ENCODE peak calls at places on chromosome 14, in nine cellular contexts. F, I, D, C, X, Z, B, R and S are unnamed samples.

GRCh38 chr14:38291681-38292459 is 36.0 kb upstream of the CLEC14A start:
- DNase-seq in F (no peak), I (peak), D (no peak), C (no peak), X (no peak), Z (no peak), B (no peak), R (peak), S (no peak)

GRCh38 chr14:68692916-68693771 is 99.7 kb downstream of the ZFP36L1 start:
- DNase-seq in F (peak), I (peak), D (no peak), C (peak), X (peak), Z (no peak), B (peak), R (peak), S (no peak)

GRCh38 chr14:104135904-104136471 is 2.4 kb upstream of the KIF26A start:
- DNase-seq in F (no peak), I (no peak), D (no peak), C (no peak), X (no peak), Z (no peak), B (no peak), R (no peak), S (no peak)

GRCh38 chr14:100473249-100473648 is 114.0 kb downstream of the BEGAIN start:
- DNase-seq in F (no peak), I (no peak), D (no peak), C (no peak), X (no peak), Z (no peak), B (no peak), R (no peak), S (no peak)

GRCh38 chr14:102584871-102585869 is 7.3 kb upstream of the RCOR1 start:
- DNase-seq in F (no peak), I (peak), D (no peak), C (no peak), X (no peak), Z (peak), B (no peak), R (peak), S (no peak)

GRCh38 chr14:67371247-67372148 is 11.4 kb downstream of the EIF2S1 start:
- DNase-seq in F (no peak), I (peak), D (no peak), C (no peak), X (no peak), Z (no peak), B (no peak), R (no peak), S (no peak)

GRCh38 chr14:105499256-105500035 is 8.4 kb downstream of the TEDC1 start:
- DNase-seq in F (no peak), I (no peak), D (no peak), C (no peak), X (no peak), Z (no peak), B (peak), R (no peak), S (peak)

GRCh38 chr14:63650336-63650952 is 8.8 kb upstream of the WDR89 start:
- DNase-seq in F (no peak), I (peak), D (no peak), C (no peak), X (no peak), Z (no peak), B (no peak), R (no peak), S (peak)

GRCh38 chr14:92733007-92733406 is 15.4 kb downstream of the LGMN start:
- DNase-seq in F (no peak), I (peak), D (no peak), C (no peak), X (no peak), Z (no peak), B (no peak), R (no peak), S (no peak)

GRCh38 chr14:52558688-52559087 is 6.1 kb downstream of the GPR137C start:
- DNase-seq in F (no peak), I (no peak), D (no peak), C (no peak), X (no peak), Z (no peak), B (no peak), R (no peak), S (no peak)

GRCh38 chr14:22623047-22623446 is 21.1 kb downstream of the OR6J1 start:
- DNase-seq in F (no peak), I (no peak), D (no peak), C (no peak), X (no peak), Z (no peak), B (no peak), R (no peak), S (no peak)

GRCh38 chr14:64879635-64880381 is at the start of gene SPTB:
- DNase-seq in F (no peak), I (no peak), D (peak), C (no peak), X (no peak), Z (peak), B (no peak), R (no peak), S (no peak)

GRCh38 chr14:100365741-100366140 is 42.6 kb downstream of the SLC25A47 start:
- DNase-seq in F (no peak), I (no peak), D (no peak), C (no peak), X (no peak), Z (no peak), B (no peak), R (no peak), S (no peak)

GRCh38 chr14:23664207-23664885 is 28.2 kb downstream of the DHRS2 start:
- DNase-seq in F (no peak), I (no peak), D (no peak), C (no peak), X (no peak), Z (no peak), B (no peak), R (no peak), S (no peak)

GRCh38 chr14:53093206-53093605 is 59.9 kb downstream of the DDHD1 start:
- DNase-seq in F (no peak), I (peak), D (no peak), C (peak), X (peak), Z (no peak), B (no peak), R (no peak), S (no peak)

GRCh38 chr14:84750284-84750683 is 779.7 kb upstream of the FLRT2 start:
- DNase-seq in F (no peak), I (no peak), D (no peak), C (no peak), X (no peak), Z (no peak), B (no peak), R (no peak), S (no peak)

GRCh38 chr14:72552236-72552635 is 341.7 kb downstream of the DPF3 start:
- DNase-seq in F (no peak), I (no peak), D (no peak), C (no peak), X (no peak), Z (no peak), B (peak), R (no peak), S (no peak)

GRCh38 chr14:68076451-68076850 is 256.9 kb downstream of the RAD51B start:
- DNase-seq in F (no peak), I (peak), D (no peak), C (no peak), X (peak), Z (no peak), B (no peak), R (peak), S (no peak)

GRCh38 chr14:101134161-101134631 is 230.7 kb upstream of the RTL1 start:
- DNase-seq in F (peak), I (no peak), D (no peak), C (no peak), X (no peak), Z (no peak), B (no peak), R (no peak), S (no peak)

GRCh38 chr14:93072659-93073365 is 42.9 kb downstream of the ITPK1 start:
- DNase-seq in F (no peak), I (no peak), D (no peak), C (no peak), X (no peak), Z (no peak), B (no peak), R (no peak), S (no peak)

GRCh38 chr14:39268393-39268792 is 34.7 kb downstream of the MIA2 start:
- DNase-seq in F (no peak), I (peak), D (no peak), C (no peak), X (no peak), Z (no peak), B (no peak), R (peak), S (no peak)

GRCh38 chr14:94394025-94394493 is 5.7 kb upstream of the SERPINA1 start:
- DNase-seq in F (no peak), I (no peak), D (no peak), C (no peak), X (no peak), Z (no peak), B (no peak), R (no peak), S (no peak)

GRCh38 chr14:44170554-44170953 is 336.5 kb downstream of the FSCB start:
- DNase-seq in F (no peak), I (no peak), D (no peak), C (no peak), X (no peak), Z (no peak), B (no peak), R (no peak), S (no peak)

GRCh38 chr14:23639048-23639890 is 3.1 kb downstream of the DHRS2 start:
- DNase-seq in F (no peak), I (no peak), D (peak), C (no peak), X (no peak), Z (no peak), B (no peak), R (no peak), S (no peak)

GRCh38 chr14:24674204-24674970 is 40.4 kb upstream of the GZMB start:
- DNase-seq in F (no peak), I (no peak), D (peak), C (no peak), X (no peak), Z (no peak), B (no peak), R (no peak), S (no peak)

GRCh38 chr14:75630695-75631452 is 29.8 kb downstream of the ERG28 start:
- DNase-seq in F (no peak), I (no peak), D (no peak), C (no peak), X (no peak), Z (peak), B (no peak), R (no peak), S (no peak)

GRCh38 chr14:93941293-93941910 is 14.3 kb downstream of the FAM181A start:
- DNase-seq in F (no peak), I (peak), D (no peak), C (peak), X (peak), Z (no peak), B (no peak), R (peak), S (no peak)

GRCh38 chr14:88695873-88696272 is 96.9 kb downstream of the EML5 start:
- DNase-seq in F (no peak), I (no peak), D (no peak), C (no peak), X (no peak), Z (no peak), B (no peak), R (peak), S (no peak)

GRCh38 chr14:68749487-68750475 is 43.1 kb downstream of the ZFP36L1 start:
- DNase-seq in F (no peak), I (peak), D (no peak), C (no peak), X (no peak), Z (no peak), B (peak), R (peak), S (no peak)

GRCh38 chr14:79576434-79576833 is 634.9 kb downstream of the DIO2 start:
- DNase-seq in F (no peak), I (no peak), D (no peak), C (no peak), X (no peak), Z (no peak), B (no peak), R (no peak), S (no peak)

GRCh38 chr14:79831198-79831890 is 380.0 kb downstream of the DIO2 start:
- DNase-seq in F (no peak), I (peak), D (no peak), C (no peak), X (peak), Z (no peak), B (no peak), R (no peak), S (no peak)

GRCh38 chr14:29913550-29913949 is 14.1 kb downstream of the PRKD1 start:
- DNase-seq in F (no peak), I (no peak), D (no peak), C (no peak), X (no peak), Z (no peak), B (no peak), R (no peak), S (no peak)

GRCh38 chr14:53670701-53671100 is 285.9 kb downstream of the BMP4 start:
- DNase-seq in F (no peak), I (peak), D (no peak), C (peak), X (peak), Z (no peak), B (no peak), R (peak), S (no peak)

GRCh38 chr14:76918176-76918750 is 92.1 kb downstream of the LRRC74A start:
- DNase-seq in F (peak), I (peak), D (no peak), C (peak), X (peak), Z (no peak), B (peak), R (no peak), S (no peak)
- TF ChIP-seq CTCF in F (no peak), I (no peak), D (no peak), C (no peak), X (no peak), Z (no peak), B (no peak), R (peak), S (no peak)

GRCh38 chr14:89902876-89903275 is 51.7 kb downstream of the EFCAB11 start:
- DNase-seq in F (no peak), I (no peak), D (no peak), C (no peak), X (no peak), Z (no peak), B (no peak), R (no peak), S (no peak)
- TF ChIP-seq CTCF in F (no peak), I (no peak), D (no peak), C (no peak), X (no peak), Z (no peak), B (no peak), R (no peak), S (no peak)

DNA sequence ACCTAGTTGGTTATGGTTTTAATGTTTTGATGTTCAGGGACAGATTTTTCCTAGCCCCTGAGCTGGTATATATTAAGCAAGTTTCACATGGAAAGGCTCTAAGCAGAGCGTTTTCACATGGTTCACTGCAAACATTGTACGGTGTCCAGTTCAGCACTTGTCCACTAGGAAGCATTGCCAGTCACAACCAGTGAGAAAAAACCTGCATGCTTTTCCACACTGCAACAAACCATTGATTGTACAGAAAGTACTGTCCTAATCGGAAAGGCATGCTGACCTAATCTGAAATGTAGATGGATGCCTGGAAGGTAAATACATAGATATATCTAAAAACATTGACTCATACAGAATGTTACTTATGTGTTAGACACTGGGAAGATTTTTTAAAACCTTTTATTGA is 25.0 kb upstream of the NPAS3 start:
- DNase-seq in F (no peak), I (peak), D (no peak), C (no peak), X (no peak), Z (no peak), B (no peak), R (peak), S (no peak)
- TF ChIP-seq CTCF in F (peak), I (peak), D (no peak), C (peak), X (no peak), Z (no peak), B (no peak), R (no peak), S (no peak)

GRCh38 chr14:35826952-35827416 is 846 bp downstream of the BRMS1L start:
- DNase-seq in F (no peak), I (no peak), D (no peak), C (no peak), X (no peak), Z (no peak), B (no peak), R (no peak), S (no peak)

GRCh38 chr14:35825968-35826217 is 245 bp upstream of the BRMS1L start:
- DNase-seq in F (no peak), I (no peak), D (no peak), C (no peak), X (no peak), Z (no peak), B (no peak), R (no peak), S (no peak)

GRCh38 chr14:35827678-35828472 is 1.7 kb downstream of the BRMS1L start:
- DNase-seq in F (no peak), I (no peak), D (no peak), C (no peak), X (no peak), Z (no peak), B (no peak), R (no peak), S (no peak)

GRCh38 chr14:35829449-35829848 is 3.3 kb downstream of the BRMS1L start:
- DNase-seq in F (no peak), I (peak), D (no peak), C (no peak), X (no peak), Z (no peak), B (no peak), R (no peak), S (no peak)

DNA sequence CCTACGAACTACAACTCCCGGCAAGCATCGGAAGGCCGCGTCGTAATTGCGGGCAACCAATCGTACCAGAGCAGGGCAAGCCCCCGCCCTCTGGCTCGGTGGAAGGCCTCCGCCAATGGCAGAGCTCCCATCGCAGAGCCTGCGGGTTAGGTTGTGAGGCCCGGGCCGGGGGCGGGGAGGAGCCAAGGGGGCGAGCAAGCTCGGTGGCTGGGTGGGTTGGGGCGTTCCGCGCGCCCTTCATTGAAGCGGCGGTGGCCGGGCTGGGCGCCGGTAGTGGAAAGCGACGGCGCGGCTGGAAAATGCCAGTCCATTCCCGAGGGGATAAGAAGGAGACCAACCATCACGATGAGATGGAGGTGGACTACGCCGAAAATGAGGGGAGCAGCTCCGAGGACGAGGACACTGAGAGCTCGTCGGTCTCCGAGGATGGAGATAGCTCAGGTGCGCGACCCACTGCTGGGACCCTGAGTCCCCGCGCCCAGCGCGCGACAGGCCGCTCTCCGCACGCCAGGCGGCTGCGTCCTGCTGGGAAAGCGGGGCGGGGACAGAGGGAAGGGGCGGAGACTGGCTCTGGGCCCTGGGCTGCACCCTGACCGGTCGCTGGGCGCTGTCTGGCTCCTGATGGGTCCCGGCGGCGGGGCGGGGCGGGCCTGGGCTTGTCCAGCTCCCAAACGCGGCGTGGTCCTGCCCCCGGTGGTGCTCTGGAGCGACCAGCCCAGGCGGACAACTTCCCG is at the start of gene BRMS1L:
- DNase-seq in F (peak), I (peak), D (peak), C (peak), X (peak), Z (peak), B (peak), R (peak), S (peak)
- TF ChIP-seq CTCF in F (no peak), I (no peak), D (no peak), C (no peak), X (no peak), Z (no peak), B (no peak), R (no peak), S (no peak)

GRCh38 chr14:41868396-41868795 is 261.7 kb downstream of the LRFN5 start:
- DNase-seq in F (no peak), I (no peak), D (no peak), C (no peak), X (no peak), Z (peak), B (no peak), R (no peak), S (no peak)

DNA sequence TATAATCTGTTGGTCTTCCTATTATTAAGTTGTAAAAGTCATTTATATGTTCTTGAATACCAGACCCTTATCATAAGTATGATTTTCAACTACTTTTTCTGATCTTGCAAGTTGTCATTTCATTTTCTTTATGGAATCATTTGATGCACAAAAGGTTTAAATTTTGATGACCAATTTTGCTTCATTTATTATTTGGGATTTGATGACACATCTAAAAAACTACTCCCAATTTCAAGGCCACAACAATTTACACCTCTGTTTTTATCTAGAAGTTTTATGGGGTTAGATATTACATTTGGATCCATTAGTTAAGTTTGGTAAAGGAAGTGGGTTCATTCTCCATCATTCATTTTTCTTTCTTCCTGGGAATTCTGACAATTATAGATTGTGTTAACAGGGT is 259.2 kb downstream of the LRFN5 start:
- DNase-seq in F (no peak), I (no peak), D (no peak), C (no peak), X (no peak), Z (no peak), B (no peak), R (no peak), S (no peak)
- TF ChIP-seq CTCF in F (no peak), I (no peak), D (no peak), C (no peak), X (no peak), Z (no peak), B (no peak), R (no peak), S (no peak)

GRCh38 chr14:99067927-99068326 is 204.1 kb downstream of the BCL11B start:
- DNase-seq in F (no peak), I (no peak), D (no peak), C (no peak), X (no peak), Z (no peak), B (no peak), R (no peak), S (no peak)

GRCh38 chr14:99072956-99073355 is 199.0 kb downstream of the BCL11B start:
- DNase-seq in F (no peak), I (no peak), D (no peak), C (no peak), X (no peak), Z (no peak), B (no peak), R (no peak), S (no peak)

GRCh38 chr14:99067141-99067920 is 204.7 kb downstream of the BCL11B start:
- DNase-seq in F (no peak), I (no peak), D (no peak), C (no peak), X (no peak), Z (no peak), B (no peak), R (no peak), S (no peak)

GRCh38 chr14:99072433-99072832 is 199.6 kb downstream of the BCL11B start:
- DNase-seq in F (no peak), I (no peak), D (no peak), C (no peak), X (no peak), Z (no peak), B (no peak), R (no peak), S (no peak)

DNA sequence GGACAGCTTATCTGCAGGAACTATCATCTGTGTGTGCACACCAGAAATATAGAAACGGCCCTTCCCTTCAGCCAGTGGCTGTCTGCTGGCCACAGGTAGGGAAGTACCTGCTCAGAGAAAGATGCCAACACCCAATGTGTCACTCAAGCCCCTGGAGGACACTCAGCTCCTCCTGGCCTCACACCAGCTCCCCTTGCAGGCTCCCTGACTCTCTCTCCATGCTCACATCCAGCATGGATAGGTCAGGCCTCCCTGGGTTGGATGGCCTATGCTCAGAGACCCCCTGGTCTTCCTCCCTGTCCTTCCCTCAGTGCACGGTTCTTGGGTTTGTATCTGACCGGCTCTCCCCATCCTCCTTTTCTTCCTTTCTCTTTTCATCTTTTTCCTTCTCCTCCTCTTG is 202.1 kb downstream of the BCL11B start:
- DNase-seq in F (no peak), I (no peak), D (no peak), C (no peak), X (no peak), Z (no peak), B (no peak), R (no peak), S (no peak)
- TF ChIP-seq CTCF in F (no peak), I (no peak), D (no peak), C (no peak), X (no peak), Z (no peak), B (no peak), R (no peak), S (no peak)

GRCh38 chr14:96564389-96564788 is 62.2 kb downstream of the PAPOLA start:
- DNase-seq in F (no peak), I (peak), D (no peak), C (no peak), X (no peak), Z (no peak), B (no peak), R (no peak), S (no peak)
- TF ChIP-seq CTCF in F (no peak), I (no peak), D (no peak), C (no peak), X (no peak), Z (no peak), B (no peak), R (no peak), S (no peak)